ENCODE peak calls at places on chromosomes 2 and 18, in four cellular contexts. One of them, this sample, is unnamed.
A peak's percentile ranks its signal among the peaks of the same experiment; 100 is the strongest.

GRCh38 chr2:161250864-161251436 is 57.3 kb upstream of the PSMD14 start:
- DNase-seq in GM12878: no peak
- DNase-seq in K562: peak; percentile 67
- DNase-seq in HepG2: peak; percentile 74
- DNase-seq in this sample: peak; percentile 61

GRCh38 chr2:215615067-215615828 is 179.4 kb upstream of the FN1 start:
- DNase-seq in GM12878: no peak
- DNase-seq in K562: no peak
- DNase-seq in HepG2: no peak
- DNase-seq in this sample: no peak

GRCh38 chr2:37070931-37071330 is 13.2 kb downstream of the HEATR5B start:
- DNase-seq in GM12878: no peak
- DNase-seq in K562: no peak
- DNase-seq in HepG2: no peak
- DNase-seq in this sample: no peak

GRCh38 chr2:222810044-222810443 is 50.8 kb upstream of the ACSL3 start:
- DNase-seq in GM12878: no peak
- DNase-seq in K562: no peak
- DNase-seq in HepG2: no peak
- DNase-seq in this sample: no peak

GRCh38 chr2:188199716-188200128 is 92.0 kb upstream of the GULP1 start:
- DNase-seq in GM12878: no peak
- DNase-seq in K562: no peak
- DNase-seq in HepG2: peak; percentile 15
- DNase-seq in this sample: no peak

GRCh38 chr2:240163844-240164574 is 23.6 kb upstream of the OTOS start:
- DNase-seq in GM12878: no peak
- DNase-seq in K562: no peak
- DNase-seq in HepG2: no peak
- DNase-seq in this sample: no peak

GRCh38 chr2:214558341-214558740 is 147.5 kb downstream of the VWC2L start:
- DNase-seq in GM12878: no peak
- DNase-seq in K562: no peak
- DNase-seq in HepG2: no peak
- DNase-seq in this sample: no peak

GRCh38 chr2:239853706-239854327 is 171.3 kb downstream of the NDUFA10 start:
- DNase-seq in GM12878: no peak
- DNase-seq in K562: no peak
- DNase-seq in HepG2: no peak
- DNase-seq in this sample: no peak

GRCh38 chr2:118865106-118865505 is 17.7 kb upstream of the EN1 start:
- DNase-seq in GM12878: peak; percentile 19
- DNase-seq in K562: peak; percentile 72
- DNase-seq in HepG2: peak; percentile 56
- DNase-seq in this sample: peak; percentile 60

GRCh38 chr18:58525517-58525916 is 103.4 kb downstream of the ALPK2 start:
- DNase-seq in GM12878: peak; percentile 65
- DNase-seq in K562: no peak
- DNase-seq in HepG2: no peak
- DNase-seq in this sample: no peak

GRCh38 chr18:43396266-43396665 is 119.0 kb upstream of the SYT4 start:
- DNase-seq in GM12878: no peak
- DNase-seq in K562: no peak
- DNase-seq in HepG2: no peak
- DNase-seq in this sample: no peak

GRCh38 chr18:45060102-45060501 is 379.4 kb downstream of the SETBP1 start:
- DNase-seq in GM12878: no peak
- DNase-seq in K562: peak; percentile 6
- DNase-seq in HepG2: no peak
- DNase-seq in this sample: no peak

GRCh38 chr2:43068053-43068471 is 158.3 kb downstream of the ZFP36L2 start:
- DNase-seq in GM12878: no peak
- DNase-seq in K562: no peak
- DNase-seq in HepG2: no peak
- DNase-seq in this sample: no peak

GRCh38 chr2:231554748-231555545 is 24.7 kb upstream of the NMUR1 start:
- DNase-seq in GM12878: no peak
- DNase-seq in K562: no peak
- DNase-seq in HepG2: no peak
- DNase-seq in this sample: no peak

GRCh38 chr2:17800693-17801458 is 15.4 kb upstream of the MSGN1 start:
- DNase-seq in GM12878: no peak
- DNase-seq in K562: no peak
- DNase-seq in HepG2: no peak
- DNase-seq in this sample: no peak

GRCh38 chr2:196335238-196335637 is 163.9 kb upstream of the STK17B start:
- DNase-seq in GM12878: no peak
- DNase-seq in K562: no peak
- DNase-seq in HepG2: no peak
- DNase-seq in this sample: no peak

GRCh38 chr2:71882949-71883472 is 264.7 kb downstream of the CYP26B1 start:
- DNase-seq in GM12878: no peak
- DNase-seq in K562: peak; percentile 92
- DNase-seq in HepG2: peak; percentile 94
- DNase-seq in this sample: no peak

GRCh38 chr2:29064746-29065478 is 9.4 kb downstream of the PCARE start:
- DNase-seq in GM12878: no peak
- DNase-seq in K562: no peak
- DNase-seq in HepG2: no peak
- DNase-seq in this sample: no peak

GRCh38 chr18:74274690-74275089 is 17.1 kb downstream of the CYB5A start:
- DNase-seq in GM12878: no peak
- DNase-seq in K562: no peak
- DNase-seq in HepG2: no peak
- DNase-seq in this sample: no peak

GRCh38 chr2:169961911-169962310 is 134.7 kb downstream of the UBR3 start:
- DNase-seq in GM12878: no peak
- DNase-seq in K562: no peak
- DNase-seq in HepG2: no peak
- DNase-seq in this sample: no peak

GRCh38 chr2:164495491-164496223 is 125.6 kb downstream of the GRB14 start:
- DNase-seq in GM12878: no peak
- DNase-seq in K562: no peak
- DNase-seq in HepG2: peak; percentile 65
- DNase-seq in this sample: peak; percentile 50

GRCh38 chr18:76205906-76206305 is 289.1 kb downstream of the ZNF516 start:
- DNase-seq in GM12878: no peak
- DNase-seq in K562: no peak
- DNase-seq in HepG2: no peak
- DNase-seq in this sample: no peak

GRCh38 chr2:185921048-185921756 is 182.6 kb downstream of the FSIP2 start:
- DNase-seq in GM12878: no peak
- DNase-seq in K562: no peak
- DNase-seq in HepG2: no peak
- DNase-seq in this sample: no peak

GRCh38 chr2:207487650-207488315 is 42.0 kb upstream of the CREB1 start:
- DNase-seq in GM12878: no peak
- DNase-seq in K562: peak; percentile 13
- DNase-seq in HepG2: no peak
- DNase-seq in this sample: no peak

GRCh38 chr18:49274188-49274714 is 186.2 kb downstream of the DYM start:
- DNase-seq in GM12878: no peak
- DNase-seq in K562: no peak
- DNase-seq in HepG2: no peak
- DNase-seq in this sample: no peak
- TF ChIP-seq FOXK2 in GM12878: no peak
- TF ChIP-seq FOXK2 in K562: no peak
- TF ChIP-seq FOXK2 in HepG2: no peak
- TF ChIP-seq FOXK2 in this sample: no peak

GRCh38 chr2:10947005-10947440 is 35.3 kb downstream of the KCNF1 start:
- DNase-seq in GM12878: no peak
- DNase-seq in K562: no peak
- DNase-seq in HepG2: no peak
- DNase-seq in this sample: no peak
- TF ChIP-seq FOXK2 in GM12878: no peak
- TF ChIP-seq FOXK2 in K562: no peak
- TF ChIP-seq FOXK2 in HepG2: no peak
- TF ChIP-seq FOXK2 in this sample: no peak

DNA sequence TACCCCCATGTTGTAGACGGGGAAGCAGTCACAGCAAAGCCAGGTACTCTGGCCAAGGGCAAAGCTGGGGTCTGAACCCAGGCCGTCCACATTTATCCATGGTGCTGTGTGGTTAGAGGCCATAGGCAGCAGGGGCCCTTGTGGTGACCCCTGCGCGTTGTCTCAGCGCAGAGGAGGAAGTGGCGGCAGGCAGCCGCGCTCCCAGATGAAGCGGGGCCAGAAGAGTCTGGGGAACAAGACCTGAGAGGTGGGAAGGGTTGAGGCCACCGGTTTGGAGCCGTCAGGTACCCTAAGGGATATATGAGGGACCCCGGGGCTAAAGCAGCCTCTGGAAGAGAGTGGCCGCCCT is 770 bp downstream of the ZNF396 start:
- DNase-seq in GM12878: no peak
- DNase-seq in K562: peak; percentile 64
- DNase-seq in HepG2: no peak
- DNase-seq in this sample: no peak
- TF ChIP-seq FOXK2 in GM12878: no peak
- TF ChIP-seq FOXK2 in K562: no peak
- TF ChIP-seq FOXK2 in HepG2: no peak
- TF ChIP-seq FOXK2 in this sample: no peak

DNA sequence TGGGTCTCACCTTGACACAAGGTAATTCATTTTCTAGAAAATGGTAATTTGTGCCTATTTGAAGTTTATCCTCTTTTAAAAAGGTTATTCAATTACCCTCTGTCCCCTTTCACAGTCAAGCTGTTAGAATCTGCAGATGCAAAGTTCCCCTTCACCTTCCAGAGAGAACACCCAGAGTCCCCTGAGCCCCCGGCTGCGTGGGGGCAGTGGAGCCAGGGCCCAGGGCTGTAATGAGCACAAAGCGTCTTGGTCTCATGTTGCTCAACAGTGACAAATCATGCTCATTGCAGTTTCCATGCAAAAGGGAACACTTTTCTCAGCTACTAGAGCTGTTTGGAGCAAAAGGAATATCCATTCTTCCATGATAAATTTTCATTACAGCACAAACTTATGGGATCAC is 115.1 kb downstream of the SPHKAP start:
- DNase-seq in GM12878: no peak
- DNase-seq in K562: no peak
- DNase-seq in HepG2: no peak
- DNase-seq in this sample: no peak
- TF ChIP-seq FOXK2 in GM12878: no peak
- TF ChIP-seq FOXK2 in K562: no peak
- TF ChIP-seq FOXK2 in HepG2: no peak
- TF ChIP-seq FOXK2 in this sample: no peak

GRCh38 chr2:30867385-30867784 is 60.1 kb upstream of the CAPN13 start:
- DNase-seq in GM12878: no peak
- DNase-seq in K562: no peak
- DNase-seq in HepG2: no peak
- DNase-seq in this sample: no peak

GRCh38 chr2:30865218-30865617 is 58.0 kb upstream of the CAPN13 start:
- DNase-seq in GM12878: no peak
- DNase-seq in K562: no peak
- DNase-seq in HepG2: no peak
- DNase-seq in this sample: no peak

GRCh38 chr2:30869988-30870387 is 62.7 kb upstream of the CAPN13 start:
- DNase-seq in GM12878: no peak
- DNase-seq in K562: no peak
- DNase-seq in HepG2: no peak
- DNase-seq in this sample: no peak

GRCh38 chr2:30866974-30867373 is 59.7 kb upstream of the CAPN13 start:
- DNase-seq in GM12878: no peak
- DNase-seq in K562: no peak
- DNase-seq in HepG2: no peak
- DNase-seq in this sample: no peak

GRCh38 chr2:30865892-30866681 is 58.8 kb upstream of the CAPN13 start:
- DNase-seq in GM12878: no peak
- DNase-seq in K562: no peak
- DNase-seq in HepG2: no peak
- DNase-seq in this sample: no peak
- TF ChIP-seq FOXK2 in GM12878: no peak
- TF ChIP-seq FOXK2 in K562: no peak
- TF ChIP-seq FOXK2 in HepG2: no peak
- TF ChIP-seq FOXK2 in this sample: no peak

DNA sequence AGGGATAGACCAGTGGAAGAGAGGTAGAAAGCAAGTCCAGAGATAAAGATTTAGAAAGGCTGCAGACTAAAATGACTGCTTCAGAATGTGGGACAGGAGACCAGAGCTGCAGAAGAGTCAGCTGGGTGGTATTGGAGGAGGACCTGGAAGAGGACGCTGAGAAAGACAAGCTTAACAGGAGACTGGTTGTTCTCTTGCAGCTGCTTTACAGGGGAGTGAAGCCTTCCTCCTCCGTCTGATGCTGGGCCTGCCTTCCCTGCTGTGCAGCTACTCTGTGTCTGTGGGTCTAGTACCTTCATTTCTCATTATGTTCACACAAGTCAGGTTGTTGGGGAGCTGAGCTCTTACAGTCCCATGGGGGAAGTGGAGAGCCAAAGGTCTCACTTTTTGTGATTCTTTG is 35.7 kb downstream of the SPATS2L start:
- DNase-seq in GM12878: no peak
- DNase-seq in K562: no peak
- DNase-seq in HepG2: no peak
- DNase-seq in this sample: no peak
- TF ChIP-seq FOXK2 in GM12878: no peak
- TF ChIP-seq FOXK2 in K562: no peak
- TF ChIP-seq FOXK2 in HepG2: no peak
- TF ChIP-seq FOXK2 in this sample: no peak

DNA sequence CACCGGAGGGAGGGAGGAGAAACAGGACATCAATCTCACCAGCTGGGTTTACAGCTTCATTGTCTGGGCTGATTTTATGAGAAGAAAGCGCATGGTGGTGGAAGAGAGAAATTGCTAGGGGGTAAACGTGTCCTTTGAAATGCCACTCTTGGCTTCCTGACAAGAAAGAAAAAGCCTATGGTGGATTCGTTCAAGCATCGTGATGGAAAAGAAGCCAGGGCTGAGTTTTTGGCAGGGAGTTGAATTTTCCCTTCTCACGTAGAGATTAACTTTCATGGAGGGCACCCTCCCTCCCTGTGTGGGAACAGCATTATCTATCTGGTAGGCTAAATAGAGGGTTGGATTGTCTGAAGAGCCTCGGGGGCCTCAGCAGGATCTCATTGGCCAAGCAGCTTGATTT is 502.0 kb downstream of the SLC4A3 start:
- DNase-seq in GM12878: no peak
- DNase-seq in K562: no peak
- DNase-seq in HepG2: no peak
- DNase-seq in this sample: no peak
- TF ChIP-seq FOXK2 in GM12878: no peak
- TF ChIP-seq FOXK2 in K562: no peak
- TF ChIP-seq FOXK2 in HepG2: no peak
- TF ChIP-seq FOXK2 in this sample: no peak

DNA sequence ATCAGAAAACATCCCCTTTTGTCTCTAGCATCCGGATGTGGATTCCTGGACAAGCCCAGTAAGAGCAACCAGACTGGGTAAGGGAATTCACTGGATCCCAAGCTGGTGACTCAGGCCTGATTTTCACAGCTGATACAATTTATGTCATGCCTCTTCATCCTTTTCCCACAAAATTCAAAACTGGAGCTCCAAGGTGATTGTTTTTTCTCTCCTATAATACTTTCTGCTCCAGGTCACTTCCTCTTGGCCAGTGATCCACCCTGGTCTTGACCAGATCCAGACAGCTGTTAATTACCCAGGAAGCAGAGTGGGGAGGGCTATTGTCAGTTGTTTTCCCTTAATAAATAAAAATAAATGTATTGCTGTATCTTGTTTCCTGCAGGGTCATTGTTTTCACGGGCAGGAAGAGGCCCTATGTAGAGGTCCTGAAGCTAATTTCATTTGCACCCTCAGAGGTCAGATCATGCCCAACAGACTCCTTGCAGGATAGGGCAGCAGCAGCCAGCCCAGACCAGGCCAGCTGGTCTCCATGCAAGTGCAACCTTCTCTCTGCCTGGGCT is 57.6 kb downstream of the EVA1A start:
- DNase-seq in GM12878: no peak
- DNase-seq in K562: no peak
- DNase-seq in HepG2: no peak
- DNase-seq in this sample: no peak
- TF ChIP-seq FOXK2 in GM12878: no peak
- TF ChIP-seq FOXK2 in K562: no peak
- TF ChIP-seq FOXK2 in HepG2: no peak
- TF ChIP-seq FOXK2 in this sample: no peak